ENCODE peak calls at places on chromosomes 13 and 19, in eight cellular contexts. M is WTC11; X is mucosa of descending colon; Z is natural killer cell treated with Interleukin-12 subunit alpha and Interleukin-12 subunit beta and Interleukin-15 and Interleukin-18, amount 100 ng/mL, for 72 hours; L is NCI-H1092; V is frontal cortex; A is activated CD4-positive, alpha-beta T cell treated with anti-CD3 and anti-CD28 coated beads, Interleukin-2, amount 50 U/mL, for 24 hours; B is NCI-H2029. T is an unnamed sample.

GRCh38 chr13:22469421-22469820 is 711.4 kb upstream of the SGCG start:
- DNase-seq in L (no peak), B (no peak), X (no peak), Z (no peak), V (no peak), A (no peak), M (no peak), T (no peak)

GRCh38 chr13:30388401-30389283 is 33.7 kb upstream of the UBE2L5 start:
- DNase-seq in M (no peak), X (no peak), A (no peak), V (no peak), B (no peak), L (no peak), Z (no peak), T (no peak)

GRCh38 chr19:15118789-15119494 is 11.7 kb downstream of the SYDE1 start:
- DNase-seq in M (no peak), L (no peak), Z (no peak), A (no peak), X (no peak), V (no peak), B (no peak), T (no peak)

GRCh38 chr13:102401305-102401704 is 543 bp downstream of the FGF14 start:
- DNase-seq in B (no peak), A (no peak), M (no peak), V (no peak), Z (no peak), L (no peak), X (no peak), T (no peak)

GRCh38 chr19:2974342-2974932 is 2.9 kb upstream of the TLE6 start:
- DNase-seq in L (no peak), X (no peak), M (no peak), Z (no peak), V (no peak), B (no peak), A (no peak), T (no peak)

GRCh38 chr13:101649490-101650126 is 197.1 kb downstream of the ITGBL1 start:
- DNase-seq in A (no peak), B (no peak), Z (no peak), L (no peak), M (no peak), X (no peak), V (no peak), T (no peak)

GRCh38 chr19:48896191-48896720 is 2.3 kb downstream of the TULP2 start:
- DNase-seq in X (peak), Z (no peak), V (peak), L (no peak), M (peak), B (no peak), A (no peak), T (no peak)

GRCh38 chr13:79393564-79394249 is 12.3 kb downstream of the RBM26 start:
- DNase-seq in X (peak), V (no peak), A (no peak), M (no peak), Z (no peak), B (no peak), L (peak), T (no peak)

GRCh38 chr13:74979703-74980102 is 502.3 kb downstream of the TBC1D4 start:
- DNase-seq in M (no peak), V (no peak), X (no peak), B (no peak), L (no peak), A (no peak), Z (no peak), T (no peak)

GRCh38 chr13:48776396-48776795 is 122.7 kb downstream of the CYSLTR2 start:
- DNase-seq in V (no peak), B (no peak), Z (no peak), A (no peak), M (no peak), X (no peak), L (no peak), T (no peak)

GRCh38 chr19:7720351-7720750 is 11.6 kb downstream of the CLEC4G start:
- DNase-seq in V (no peak), B (no peak), X (no peak), A (no peak), L (no peak), Z (no peak), M (no peak), T (no peak)

GRCh38 chr13:75507027-75508001 is 25.3 kb upstream of the TBC1D4 start:
- DNase-seq in L (peak), B (no peak), A (no peak), V (no peak), Z (no peak), X (no peak), M (no peak), T (no peak)

GRCh38 chr19:11420894-11421606 is 1.9 kb upstream of the RGL3 start:
- DNase-seq in X (no peak), M (peak), B (no peak), Z (peak), L (no peak), V (no peak), A (no peak), T (no peak)

T was measured in D341Med.